ENCODE peak calls at places on chromosomes 12 and 14, in nine cellular contexts. M, T, Q, V, F, Z, L, R and C are unnamed samples.

GRCh38 chr12:56781726-56782125 is 18.6 kb downstream of the HSD17B6 start:
- DNase-seq in M (no peak), T (no peak), Q (no peak), V (no peak), F (no peak), Z (no peak), L (no peak), R (no peak), C (no peak)

GRCh38 chr14:91333640-91334039 is 84.0 kb downstream of the CCDC88C start:
- DNase-seq in M (no peak), T (no peak), Q (no peak), V (no peak), F (no peak), Z (no peak), L (no peak), R (no peak), C (no peak)

GRCh38 chr12:57583008-57583831 is 7.8 kb upstream of the PIP4K2C start:
- DNase-seq in M (peak), T (peak), Q (peak), V (peak), F (no peak), Z (peak), L (peak), R (peak), C (peak)

GRCh38 chr14:73058923-73059311 is 583 bp downstream of the RBM25 start:
- DNase-seq in M (no peak), T (no peak), Q (no peak), V (peak), F (peak), Z (peak), L (no peak), R (no peak), C (no peak)

GRCh38 chr12:118068361-118068958 is 7.5 kb upstream of the WSB2 start:
- DNase-seq in M (no peak), T (no peak), Q (no peak), V (no peak), F (no peak), Z (no peak), L (no peak), R (no peak), C (no peak)

GRCh38 chr14:31659278-31659677 is 98.1 kb downstream of the NUBPL start:
- DNase-seq in M (no peak), T (no peak), Q (no peak), V (no peak), F (no peak), Z (no peak), L (no peak), R (no peak), C (no peak)

GRCh38 chr12:76470028-76470939 is 89.3 kb downstream of the OSBPL8 start:
- DNase-seq in M (no peak), T (no peak), Q (peak), V (peak), F (peak), Z (no peak), L (no peak), R (peak), C (peak)

GRCh38 chr12:64192644-64193043 is 29.5 kb downstream of the KICS2 start:
- DNase-seq in M (no peak), T (no peak), Q (no peak), V (no peak), F (no peak), Z (no peak), L (no peak), R (no peak), C (no peak)

GRCh38 chr12:3168775-3169221 is 91.6 kb downstream of the TSPAN9 start:
- DNase-seq in M (no peak), T (no peak), Q (no peak), V (peak), F (peak), Z (no peak), L (no peak), R (peak), C (no peak)

GRCh38 chr14:32397871-32398640 is 69.0 kb downstream of the AKAP6 start:
- DNase-seq in M (no peak), T (no peak), Q (no peak), V (no peak), F (no peak), Z (no peak), L (no peak), R (peak), C (no peak)

GRCh38 chr12:65715976-65716375 is 108.3 kb upstream of the HMGA2 start:
- DNase-seq in M (no peak), T (no peak), Q (no peak), V (no peak), F (no peak), Z (no peak), L (no peak), R (no peak), C (no peak)

GRCh38 chr14:98994571-98994970 is 277.4 kb downstream of the BCL11B start:
- DNase-seq in M (peak), T (no peak), Q (no peak), V (no peak), F (no peak), Z (no peak), L (no peak), R (no peak), C (no peak)

GRCh38 chr14:20657216-20658211 is 16.0 kb upstream of the OR6S1 start:
- DNase-seq in M (no peak), T (no peak), Q (no peak), V (peak), F (no peak), Z (no peak), L (peak), R (no peak), C (no peak)

GRCh38 chr12:104358353-104359003 is 54.9 kb downstream of the EID3 start:
- DNase-seq in M (peak), T (peak), Q (no peak), V (peak), F (no peak), Z (peak), L (peak), R (no peak), C (no peak)

GRCh38 chr14:53924754-53925153 is 31.9 kb downstream of the BMP4 start:
- DNase-seq in M (no peak), T (no peak), Q (no peak), V (no peak), F (peak), Z (no peak), L (no peak), R (peak), C (peak)

GRCh38 chr12:33223956-33224355 is 215.7 kb downstream of the SYT10 start:
- DNase-seq in M (no peak), T (no peak), Q (no peak), V (peak), F (no peak), Z (no peak), L (no peak), R (no peak), C (no peak)

GRCh38 chr12:89333564-89334252 is 18.6 kb downstream of the DUSP6 start:
- DNase-seq in M (no peak), T (no peak), Q (no peak), V (no peak), F (no peak), Z (no peak), L (no peak), R (no peak), C (no peak)

GRCh38 chr12:43912851-43913250 is 77.0 kb downstream of the TMEM117 start:
- DNase-seq in M (no peak), T (no peak), Q (no peak), V (no peak), F (no peak), Z (no peak), L (no peak), R (no peak), C (no peak)

GRCh38 chr12:92439397-92439779 is 263.4 kb upstream of the PLEKHG7 start:
- DNase-seq in M (no peak), T (no peak), Q (no peak), V (no peak), F (peak), Z (no peak), L (no peak), R (peak), C (no peak)

GRCh38 chr12:8687846-8688601 is 9.8 kb upstream of the RIMKLB start:
- DNase-seq in M (peak), T (no peak), Q (peak), V (peak), F (peak), Z (peak), L (no peak), R (peak), C (peak)

GRCh38 chr14:103654619-103655018 is 25.6 kb downstream of the KLC1 start:
- DNase-seq in M (no peak), T (no peak), Q (no peak), V (no peak), F (no peak), Z (no peak), L (no peak), R (no peak), C (no peak)

GRCh38 chr14:52781629-52782028 is 9.8 kb downstream of the GNPNAT1 start:
- DNase-seq in M (no peak), T (no peak), Q (no peak), V (no peak), F (no peak), Z (no peak), L (no peak), R (no peak), C (no peak)

GRCh38 chr14:32354716-32355115 is 25.6 kb downstream of the AKAP6 start:
- DNase-seq in M (no peak), T (no peak), Q (no peak), V (no peak), F (no peak), Z (no peak), L (no peak), R (no peak), C (no peak)

GRCh38 chr12:11753151-11753501 is 103.7 kb downstream of the ETV6 start:
- DNase-seq in M (no peak), T (no peak), Q (no peak), V (no peak), F (no peak), Z (peak), L (no peak), R (no peak), C (no peak)

GRCh38 chr14:22973217-22974032 is 8.9 kb downstream of the AJUBA start:
- DNase-seq in M (peak), T (peak), Q (no peak), V (peak), F (no peak), Z (peak), L (peak), R (no peak), C (no peak)

GRCh38 chr14:81122326-81122725 is 98.4 kb downstream of the GTF2A1 start:
- DNase-seq in M (no peak), T (no peak), Q (no peak), V (no peak), F (no peak), Z (peak), L (no peak), R (no peak), C (no peak)

GRCh38 chr12:59636945-59637656 is 41.3 kb downstream of the SLC16A7 start:
- DNase-seq in M (no peak), T (no peak), Q (no peak), V (no peak), F (no peak), Z (no peak), L (no peak), R (no peak), C (no peak)

GRCh38 chr14:35687335-35687939 is 121.7 kb downstream of the RALGAPA1 start:
- DNase-seq in M (peak), T (no peak), Q (peak), V (peak), F (peak), Z (peak), L (peak), R (peak), C (no peak)

GRCh38 chr12:67486671-67487070 is 161.9 kb upstream of the DYRK2 start:
- DNase-seq in M (no peak), T (no peak), Q (no peak), V (no peak), F (no peak), Z (no peak), L (no peak), R (no peak), C (no peak)

GRCh38 chr14:89720076-89720687 is 234.3 kb downstream of the EFCAB11 start:
- DNase-seq in M (peak), T (peak), Q (no peak), V (no peak), F (no peak), Z (no peak), L (no peak), R (no peak), C (no peak)

GRCh38 chr12:14769462-14769836 is 33.8 kb downstream of the WBP11 start:
- DNase-seq in M (no peak), T (no peak), Q (no peak), V (peak), F (no peak), Z (peak), L (no peak), R (no peak), C (no peak)

GRCh38 chr12:12608557-12608957 is 3.1 kb upstream of the CREBL2 start:
- DNase-seq in M (no peak), T (no peak), Q (no peak), V (peak), F (no peak), Z (peak), L (no peak), R (no peak), C (no peak)

GRCh38 chr12:132700212-132700913 is 10.3 kb upstream of the PGAM5 start:
- DNase-seq in M (no peak), T (no peak), Q (no peak), V (no peak), F (no peak), Z (no peak), L (no peak), R (no peak), C (no peak)